ENCODE peak calls at places on chromosome 11, in seven cellular contexts. M, W, I, D, R, P and C are unnamed samples.

GRCh38 chr11:17012712-17013547 is 1.3 kb downstream of the PLEKHA7 start:
- DNase-seq in M (peak), W (no peak), I (no peak), D (peak), R (peak), P (no peak), C (no peak)

GRCh38 chr11:64652586-64653387 is 61.8 kb downstream of the SLC22A12 start:
- DNase-seq in M (peak), W (no peak), I (peak), D (peak), R (peak), P (peak), C (peak)

GRCh38 chr11:79768343-79768742 is 327.5 kb upstream of the TENM4 start:
- DNase-seq in M (no peak), W (no peak), I (no peak), D (peak), R (no peak), P (no peak), C (no peak)

GRCh38 chr11:17519486-17519885 is 24.7 kb downstream of the USH1C start:
- DNase-seq in M (no peak), W (no peak), I (no peak), D (no peak), R (no peak), P (no peak), C (no peak)

GRCh38 chr11:64306563-64306875 is 1.2 kb downstream of the ESRRA start:
- DNase-seq in M (no peak), W (no peak), I (no peak), D (no peak), R (no peak), P (no peak), C (no peak)

GRCh38 chr11:111596319-111596718 is 5.9 kb upstream of the SIK2 start:
- DNase-seq in M (no peak), W (no peak), I (no peak), D (no peak), R (no peak), P (no peak), C (no peak)

GRCh38 chr11:36149538-36150242 is 139.5 kb downstream of the COMMD9 start:
- DNase-seq in M (peak), W (no peak), I (no peak), D (peak), R (peak), P (no peak), C (no peak)

GRCh38 chr11:9077164-9077563 is 14.2 kb downstream of the SCUBE2 start:
- DNase-seq in M (no peak), W (no peak), I (no peak), D (no peak), R (no peak), P (no peak), C (no peak)

GRCh38 chr11:134606251-134606650 is 194.2 kb upstream of the B3GAT1 start:
- DNase-seq in M (no peak), W (no peak), I (no peak), D (no peak), R (no peak), P (no peak), C (no peak)

GRCh38 chr11:5476184-5476819 is 12.2 kb upstream of the OR52D1 start:
- DNase-seq in M (peak), W (no peak), I (no peak), D (peak), R (no peak), P (peak), C (peak)

GRCh38 chr11:2376751-2377451 is at the start of gene CD81:
- DNase-seq in M (peak), W (peak), I (no peak), D (peak), R (no peak), P (no peak), C (peak)

GRCh38 chr11:36164522-36165250 is 124.5 kb downstream of the COMMD9 start:
- DNase-seq in M (peak), W (no peak), I (no peak), D (no peak), R (no peak), P (no peak), C (no peak)

GRCh38 chr11:62546244-62546936 is at the start of gene AHNAK:
- DNase-seq in M (peak), W (peak), I (peak), D (peak), R (peak), P (no peak), C (peak)

GRCh38 chr11:34379081-34379480 is 21.3 kb upstream of the ABTB2 start:
- DNase-seq in M (no peak), W (no peak), I (peak), D (no peak), R (no peak), P (no peak), C (no peak)

GRCh38 chr11:18468962-18469361 is 13.3 kb downstream of the LDHAL6A start:
- DNase-seq in M (no peak), W (no peak), I (no peak), D (no peak), R (no peak), P (no peak), C (no peak)

GRCh38 chr11:106133529-106133928 is 56.1 kb downstream of the AASDHPPT start:
- DNase-seq in M (peak), W (no peak), I (no peak), D (peak), R (no peak), P (no peak), C (no peak)

GRCh38 chr11:11944444-11944843 is 64.0 kb downstream of the DKK3 start:
- DNase-seq in M (no peak), W (no peak), I (no peak), D (peak), R (no peak), P (no peak), C (no peak)

GRCh38 chr11:20015529-20016427 is 144.5 kb downstream of the DBX1 start:
- DNase-seq in M (peak), W (no peak), I (no peak), D (peak), R (no peak), P (no peak), C (no peak)

GRCh38 chr11:86737752-86738151 is 62.6 kb upstream of the PRSS23 start:
- DNase-seq in M (peak), W (no peak), I (no peak), D (no peak), R (no peak), P (no peak), C (no peak)

GRCh38 chr11:486189-486588 is 20.9 kb downstream of the RNH1 start:
- DNase-seq in M (no peak), W (no peak), I (no peak), D (no peak), R (no peak), P (no peak), C (no peak)

GRCh38 chr11:120137611-120138521 is at the start of gene TRIM29:
- DNase-seq in M (no peak), W (peak), I (no peak), D (peak), R (peak), P (no peak), C (peak)

GRCh38 chr11:94938399-94939055 is 34.8 kb downstream of the CWC15 start:
- DNase-seq in M (peak), W (no peak), I (no peak), D (peak), R (peak), P (no peak), C (no peak)

GRCh38 chr11:44592125-44592643 is 26.7 kb downstream of the CD82 start:
- DNase-seq in M (no peak), W (no peak), I (no peak), D (no peak), R (peak), P (no peak), C (no peak)

GRCh38 chr11:133269272-133269671 is 263.0 kb downstream of the OPCML start:
- DNase-seq in M (no peak), W (no peak), I (no peak), D (no peak), R (no peak), P (no peak), C (no peak)